ENCODE peak calls at places on chromosomes 12 and 14, in four cellular contexts. E is A172, D is cardiac muscle cell, N is NCI-H510A. K is an unnamed sample.
A peak's percentile ranks its signal among the peaks of the same experiment; 100 is the strongest.

GRCh38 chr12:12586879-12587675 is 24.4 kb upstream of the DUSP16 start:
- DNase-seq in D (no peak), E (no peak), N (no peak), K (no peak)

GRCh38 chr14:102491366-102491765 is 18.2 kb downstream of the ANKRD9 start:
- DNase-seq in N (no peak), E (no peak), D (no peak), K (no peak)

GRCh38 chr12:121781751-121782615 is 11.5 kb downstream of the RHOF start:
- DNase-seq in E (no peak), N (no peak), D (no peak), K (no peak)

GRCh38 chr12:116561181-116561821 is 2.1 kb downstream of the MAP1LC3B2 start:
- DNase-seq in E (no peak), D (peak; percentile 30), N (no peak), K (no peak)

GRCh38 chr12:12305568-12306300 is 38.9 kb upstream of the LRP6 start:
- DNase-seq in N (no peak), D (peak; percentile 10), E (no peak), K (no peak)

GRCh38 chr12:46553911-46554310 is 181.3 kb upstream of the SLC38A2 start:
- DNase-seq in N (no peak), D (no peak), E (no peak), K (no peak)

GRCh38 chr12:16076553-16076952 is 165.4 kb downstream of the DERA start:
- DNase-seq in E (peak; percentile 4), N (no peak), D (peak; percentile 39), K (no peak)

GRCh38 chr12:110373025-110373876 is 30.3 kb downstream of the ANAPC7 start:
- DNase-seq in N (no peak), D (no peak), E (no peak), K (no peak)

GRCh38 chr12:53974084-53975018 is at the start of gene HOTAIR:
- DNase-seq in D (no peak), N (no peak), E (peak; percentile 58), K (no peak)

GRCh38 chr12:15629761-15630160 is 159.4 kb downstream of the EPS8 start:
- DNase-seq in D (peak; percentile 60), N (no peak), E (peak; percentile 26), K (peak; percentile 31)

GRCh38 chr14:59705866-59706265 is 129.3 kb upstream of the CCDC175 start:
- DNase-seq in D (no peak), E (no peak), N (no peak), K (no peak)

GRCh38 chr12:46948936-46949555 is 123.2 kb upstream of the SLC38A4 start:
- DNase-seq in E (no peak), N (no peak), D (no peak), K (no peak)

GRCh38 chr12:29510591-29511174 is 13.2 kb upstream of the OVCH1 start:
- DNase-seq in E (no peak), D (no peak), N (no peak), K (no peak)

GRCh38 chr12:68080577-68080976 is 79.0 kb downstream of the IFNG start:
- DNase-seq in D (no peak), N (no peak), E (no peak), K (no peak)

GRCh38 chr14:25042362-25043299 is 7.3 kb downstream of the STXBP6 start:
- DNase-seq in N (no peak), D (peak; percentile 77), E (peak; percentile 3), K (peak; percentile 21)

GRCh38 chr12:132444957-132445883 is 44.7 kb upstream of the FBRSL1 start:
- DNase-seq in N (no peak), E (no peak), D (no peak), K (peak; percentile 13)

GRCh38 chr12:3646561-3647241 is 106.2 kb downstream of the CRACR2A start:
- DNase-seq in N (no peak), D (peak; percentile 12), E (peak; percentile 5), K (no peak)

GRCh38 chr12:13000935-13001724 is 1.1 kb upstream of the HEBP1 start:
- DNase-seq in E (no peak), N (peak; percentile 41), D (peak; percentile 72), K (peak; percentile 79)

GRCh38 chr12:120775862-120776552 is 50.4 kb downstream of the ACADS start:
- DNase-seq in E (no peak), N (no peak), D (peak; percentile 57), K (no peak)

GRCh38 chr12:43306066-43306465 is 245.9 kb downstream of the ADAMTS20 start:
- DNase-seq in E (peak; percentile 41), D (peak; percentile 90), N (no peak), K (peak; percentile 25)

GRCh38 chr14:103894034-103894722 is 34.1 kb upstream of the TDRD9 start:
- DNase-seq in N (no peak), D (no peak), E (no peak), K (no peak)

K was measured in lung microvascular endothelial cell.